ENCODE peak calls at places on chromosomes 12 and 14, in four cellular contexts. One of them, this sample, is unnamed.
A peak's percentile ranks its signal among the peaks of the same experiment; 100 is the strongest.

GRCh38 chr12:101806280-101806679 is 24.5 kb downstream of the GNPTAB start:
- DNase-seq in keratinocyte: no peak
- DNase-seq in AG08395: no peak
- DNase-seq in MV-4-11: peak; percentile 24
- DNase-seq in this sample: no peak

GRCh38 chr12:67794151-67794550 is 145.6 kb downstream of the DYRK2 start:
- DNase-seq in keratinocyte: no peak
- DNase-seq in AG08395: no peak
- DNase-seq in MV-4-11: no peak
- DNase-seq in this sample: peak; percentile 37

GRCh38 chr12:20309504-20310148 is 58.7 kb upstream of the PDE3A start:
- DNase-seq in MV-4-11: no peak
- DNase-seq in keratinocyte: no peak
- DNase-seq in AG08395: no peak
- DNase-seq in this sample: no peak

GRCh38 chr14:98136420-98136819 is 1135.6 kb downstream of the BCL11B start:
- DNase-seq in MV-4-11: no peak
- DNase-seq in keratinocyte: no peak
- DNase-seq in AG08395: no peak
- DNase-seq in this sample: no peak

GRCh38 chr14:91405241-91405721 is 12.3 kb downstream of the CCDC88C start:
- DNase-seq in MV-4-11: no peak
- DNase-seq in keratinocyte: no peak
- DNase-seq in AG08395: no peak
- DNase-seq in this sample: no peak

GRCh38 chr12:13816394-13816793 is 165.0 kb downstream of the GRIN2B start:
- DNase-seq in MV-4-11: no peak
- DNase-seq in AG08395: no peak
- DNase-seq in keratinocyte: no peak
- DNase-seq in this sample: no peak

GRCh38 chr14:21011136-21011535 is 12.0 kb downstream of the SLC39A2 start:
- DNase-seq in keratinocyte: no peak
- DNase-seq in AG08395: no peak
- DNase-seq in MV-4-11: no peak
- DNase-seq in this sample: no peak

GRCh38 chr12:58943079-58943478 is 22.8 kb upstream of the LRIG3 start:
- DNase-seq in AG08395: no peak
- DNase-seq in MV-4-11: no peak
- DNase-seq in keratinocyte: no peak
- DNase-seq in this sample: no peak

GRCh38 chr12:25829192-25829591 is 129.3 kb upstream of the RASSF8 start:
- DNase-seq in MV-4-11: peak; percentile 81
- DNase-seq in keratinocyte: no peak
- DNase-seq in AG08395: peak; percentile 94
- DNase-seq in this sample: peak; percentile 67

GRCh38 chr12:96364092-96364700 is 36.0 kb downstream of the CDK17 start:
- DNase-seq in keratinocyte: no peak
- DNase-seq in AG08395: no peak
- DNase-seq in MV-4-11: no peak
- DNase-seq in this sample: no peak

GRCh38 chr12:6044082-6044481 is 80.4 kb downstream of the VWF start:
- DNase-seq in keratinocyte: peak; percentile 19
- DNase-seq in AG08395: no peak
- DNase-seq in MV-4-11: no peak
- DNase-seq in this sample: no peak

GRCh38 chr12:81450920-81451739 is 308.0 kb downstream of the PPFIA2 start:
- DNase-seq in MV-4-11: peak; percentile 33
- DNase-seq in AG08395: peak; percentile 58
- DNase-seq in keratinocyte: peak; percentile 1
- DNase-seq in this sample: peak; percentile 26

GRCh38 chr14:27995688-27996087 is 770.9 kb upstream of the FOXG1 start:
- DNase-seq in AG08395: no peak
- DNase-seq in MV-4-11: no peak
- DNase-seq in keratinocyte: no peak
- DNase-seq in this sample: no peak